ENCODE peak calls at places on chromosomes 4 and X, in six cellular contexts. V is OCI-LY7, S is psoas muscle, G is GM12865, W is colonic mucosa, K is fibroblast of mammary gland. A is an unnamed sample.

GRCh38 chrX:42746606-42747005 is 31.4 kb downstream of the PPP1R2C start:
- DNase-seq in V (no peak), S (no peak), G (no peak), W (no peak), K (peak), A (peak)

GRCh38 chr4:41933997-41934812 is 1.0 kb upstream of the TMEM33 start:
- DNase-seq in V (no peak), S (no peak), G (no peak), W (no peak), K (peak), A (no peak)

GRCh38 chr4:128600996-128601857 is 208.3 kb upstream of the JADE1 start:
- DNase-seq in V (no peak), S (peak), G (no peak), W (peak), K (peak), A (peak)

GRCh38 chrX:131607796-131608369 is 64.0 kb downstream of the OR13H1 start:
- DNase-seq in V (no peak), S (no peak), G (no peak), W (no peak), K (no peak), A (no peak)

GRCh38 chr4:119579823-119580222 is 48.8 kb downstream of the PDE5A start:
- DNase-seq in V (no peak), S (no peak), G (no peak), W (no peak), K (no peak), A (no peak)

GRCh38 chrX:143461616-143462015 is 55.7 kb downstream of the SPANXN3 start:
- DNase-seq in V (no peak), S (no peak), G (no peak), W (no peak), K (no peak), A (no peak)

GRCh38 chr4:137083571-137083970 is 448.7 kb downstream of the PCDH18 start:
- DNase-seq in V (no peak), S (no peak), G (no peak), W (no peak), K (peak), A (no peak)

GRCh38 chrX:3651272-3651671 is 62.2 kb downstream of the PRKX start:
- DNase-seq in V (peak), S (no peak), G (peak), W (no peak), K (peak), A (peak)

GRCh38 chrX:114619874-114620273 is 36.0 kb downstream of the HTR2C start:
- DNase-seq in V (no peak), S (no peak), G (peak), W (no peak), K (peak), A (no peak)

GRCh38 chr4:159360549-159360948 is 257.7 kb downstream of the RAPGEF2 start:
- DNase-seq in V (no peak), S (no peak), G (no peak), W (no peak), K (peak), A (peak)

GRCh38 chr4:127406187-127406586 is 226.6 kb upstream of the INTU start:
- DNase-seq in V (no peak), S (no peak), G (no peak), W (no peak), K (no peak), A (no peak)

GRCh38 chr4:147865926-147866325 is 134.0 kb downstream of the ARHGAP10 start:
- DNase-seq in V (no peak), S (no peak), G (no peak), W (no peak), K (peak), A (peak)
- H3K4me3 ChIP-seq in V (no peak), S (no peak), G (no peak), W (no peak), K (no peak), A (no peak)

DNA sequence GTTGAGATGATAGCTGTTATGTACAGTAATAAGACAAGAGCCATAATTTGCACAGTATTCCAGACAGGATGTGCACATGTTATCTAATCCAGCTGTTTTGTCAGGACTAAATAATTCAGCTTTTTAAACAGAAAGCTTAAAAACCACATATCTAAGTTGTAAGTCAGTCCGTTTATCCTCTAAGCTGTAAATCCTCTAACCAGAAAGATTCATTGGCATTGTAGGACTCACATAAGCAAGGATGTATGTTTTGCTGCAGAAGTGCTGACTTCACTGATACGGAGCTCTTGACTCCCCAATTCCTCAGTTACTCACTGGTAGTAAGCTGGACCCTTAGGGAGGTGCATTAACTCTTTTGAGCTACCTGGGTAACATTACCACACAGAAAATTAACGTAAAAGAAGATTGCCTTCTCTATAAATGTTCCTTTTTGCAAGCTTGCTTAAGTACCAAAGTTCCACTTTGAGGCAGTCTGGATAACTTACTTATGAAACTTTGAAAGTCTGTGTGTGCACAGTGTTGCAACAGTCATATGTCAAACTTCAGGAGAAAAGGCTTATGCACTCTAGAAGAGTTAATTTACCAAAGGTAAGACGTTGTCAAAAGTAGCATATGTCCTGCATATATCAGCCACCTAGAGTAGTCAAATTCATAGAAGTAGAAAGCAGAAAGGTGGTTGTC is 58.3 kb upstream of the MAGEB2 start:
- DNase-seq in V (no peak), S (no peak), G (no peak), W (no peak), K (no peak), A (no peak)
- TF ChIP-seq CTCF in V (no peak), S (no peak), G (no peak), W (no peak), K (no peak), A (no peak)

GRCh38 chrX:776061-776460 is 145.5 kb downstream of the SHOX start:
- DNase-seq in V (no peak), S (no peak), G (no peak), W (no peak), K (no peak), A (no peak)

GRCh38 chrX:773292-774025 is 142.9 kb downstream of the SHOX start:
- DNase-seq in V (no peak), S (no peak), G (no peak), W (no peak), K (no peak), A (no peak)

GRCh38 chrX:776529-777230 is 146.1 kb downstream of the SHOX start:
- DNase-seq in V (no peak), S (no peak), G (no peak), W (no peak), K (no peak), A (no peak)

GRCh38 chrX:771536-771935 is 140.9 kb downstream of the SHOX start:
- DNase-seq in V (no peak), S (no peak), G (no peak), W (no peak), K (no peak), A (no peak)

GRCh38 chrX:774536-774935 is 143.9 kb downstream of the SHOX start:
- DNase-seq in V (no peak), S (no peak), G (no peak), W (no peak), K (no peak), A (no peak)
- H3K4me3 ChIP-seq in V (no peak), S (no peak), G (no peak), W (no peak), K (no peak), A (no peak)

GRCh38 chr4:8167815-8168214 is 9.2 kb upstream of the ABLIM2 start:
- DNase-seq in V (no peak), S (no peak), G (no peak), W (no peak), K (no peak), A (no peak)

GRCh38 chr4:8168832-8169598 is 10.4 kb upstream of the ABLIM2 start:
- DNase-seq in V (no peak), S (no peak), G (no peak), W (no peak), K (no peak), A (no peak)

GRCh38 chr4:8169763-8170162 is 11.2 kb upstream of the ABLIM2 start:
- DNase-seq in V (no peak), S (no peak), G (no peak), W (no peak), K (no peak), A (no peak)

GRCh38 chr4:8167291-8167690 is 8.7 kb upstream of the ABLIM2 start:
- DNase-seq in V (no peak), S (no peak), G (no peak), W (no peak), K (no peak), A (no peak)

GRCh38 chr4:8168232-8168631 is 9.6 kb upstream of the ABLIM2 start:
- DNase-seq in V (no peak), S (no peak), G (no peak), W (no peak), K (no peak), A (no peak)
- TF ChIP-seq CTCF in V (peak), S (peak), G (peak), W (no peak), K (peak), A (peak)

GRCh38 chr4:3765271-3766206 is 646 bp upstream of the ADRA2C start:
- DNase-seq in V (no peak), S (peak), G (no peak), W (peak), K (peak), A (peak)
- H3K4me3 ChIP-seq in V (no peak), S (peak), G (no peak), W (no peak), K (no peak), A (no peak)

DNA sequence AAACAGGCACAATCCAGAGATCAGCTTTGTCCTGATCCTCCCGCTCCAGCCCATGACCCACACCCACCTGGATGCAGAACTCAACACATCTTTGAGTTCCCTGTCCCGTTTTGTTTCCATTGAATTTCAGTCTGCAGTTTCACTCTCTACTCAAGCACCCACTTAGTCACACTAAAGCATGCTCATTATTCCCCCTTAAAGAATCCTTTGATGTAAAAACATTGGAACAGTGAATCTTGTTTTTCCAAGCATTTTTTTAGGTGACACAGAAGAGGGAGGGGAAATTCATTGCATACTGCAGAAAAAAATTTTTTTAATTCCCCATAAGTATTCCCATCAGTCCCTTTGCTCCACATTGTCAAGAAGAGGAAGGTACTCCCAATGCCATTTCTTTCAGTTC is 249.7 kb upstream of the TTC29 start:
- DNase-seq in V (no peak), S (no peak), G (no peak), W (no peak), K (no peak), A (peak)
- TF ChIP-seq CTCF in V (no peak), S (no peak), G (no peak), W (no peak), K (no peak), A (no peak)

DNA sequence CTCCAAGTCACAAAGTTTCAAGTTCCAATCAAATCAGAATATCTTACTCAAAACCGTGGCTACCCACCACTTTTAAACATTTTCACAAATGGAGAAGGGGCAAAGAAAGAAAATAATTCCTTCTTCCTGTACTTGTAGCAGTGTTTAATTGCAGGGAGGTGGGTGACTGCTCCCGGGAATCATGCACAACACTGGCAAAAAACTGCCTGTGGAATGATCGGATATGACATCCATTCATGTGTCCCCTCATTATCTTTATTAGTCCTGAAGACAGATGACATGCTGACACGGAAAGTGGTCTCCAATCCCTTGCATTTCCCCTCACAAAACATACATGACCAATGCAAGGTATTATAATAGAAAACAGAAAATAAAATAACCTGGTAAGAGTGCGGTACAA is 2.0 kb downstream of the TSPAN5 start:
- DNase-seq in V (no peak), S (no peak), G (no peak), W (no peak), K (no peak), A (peak)
- H3K4me3 ChIP-seq in V (no peak), S (no peak), G (no peak), W (no peak), K (peak), A (peak)

GRCh38 chr4:105240037-105240436 is 93.4 kb downstream of the TET2 start:
- DNase-seq in V (no peak), S (no peak), G (no peak), W (no peak), K (no peak), A (no peak)
- TF ChIP-seq CTCF in V (no peak), S (no peak), G (no peak), W (no peak), K (no peak), A (no peak)